ENCODE peak calls at places on chromosomes 12 and 14, in five cellular contexts. K, C, E, O and N are unnamed samples.

GRCh38 chr14:104786726-104787675 is 8.5 kb downstream of the AKT1 start:
- DNase-seq in K (no peak), C (no peak), E (no peak), O (no peak), N (no peak)

GRCh38 chr14:92258934-92259333 is 64.0 kb upstream of the SLC24A4 start:
- DNase-seq in K (no peak), C (no peak), E (no peak), O (no peak), N (peak)

GRCh38 chr12:131592972-131593371 is 117.9 kb upstream of the SFSWAP start:
- DNase-seq in K (no peak), C (no peak), E (no peak), O (no peak), N (no peak)

GRCh38 chr14:71527807-71528206 is 404.4 kb upstream of the RGS6 start:
- DNase-seq in K (no peak), C (no peak), E (no peak), O (no peak), N (no peak)

GRCh38 chr12:98594050-98594853 is 766 bp downstream of the SLC25A3 start:
- DNase-seq in K (no peak), C (peak), E (peak), O (no peak), N (no peak)

GRCh38 chr14:80202888-80203562 is 8.3 kb downstream of the DIO2 start:
- DNase-seq in K (no peak), C (no peak), E (no peak), O (peak), N (peak)

GRCh38 chr14:77760381-77761204 is at the start of gene SNW1:
- DNase-seq in K (peak), C (peak), E (peak), O (peak), N (peak)

GRCh38 chr12:70955415-70955814 is 34.9 kb upstream of the PTPRR start:
- DNase-seq in K (no peak), C (no peak), E (no peak), O (no peak), N (no peak)

GRCh38 chr14:74888164-74889158 is 6.7 kb downstream of the DLST start:
- DNase-seq in K (no peak), C (no peak), E (no peak), O (no peak), N (no peak)

GRCh38 chr12:104955703-104956102 is 2.4 kb downstream of the SLC41A2 start:
- DNase-seq in K (no peak), C (no peak), E (no peak), O (no peak), N (no peak)

GRCh38 chr14:65255029-65255545 is 152.8 kb upstream of the MAX start:
- DNase-seq in K (no peak), C (no peak), E (no peak), O (no peak), N (peak)

GRCh38 chr12:104605685-104606084 is 148.9 kb downstream of the CHST11 start:
- DNase-seq in K (no peak), C (peak), E (no peak), O (no peak), N (peak)

GRCh38 chr14:85441909-85442643 is 87.9 kb upstream of the FLRT2 start:
- DNase-seq in K (no peak), C (no peak), E (no peak), O (no peak), N (no peak)

GRCh38 chr12:131250951-131251315 is 297.2 kb downstream of the ADGRD1 start:
- DNase-seq in K (no peak), C (no peak), E (no peak), O (no peak), N (no peak)

GRCh38 chr14:52977798-52978197 is 26.9 kb upstream of the FERMT2 start:
- DNase-seq in K (no peak), C (no peak), E (peak), O (no peak), N (no peak)

GRCh38 chr14:105151131-105151837 is 17.3 kb downstream of the JAG2 start:
- DNase-seq in K (no peak), C (no peak), E (no peak), O (no peak), N (no peak)

GRCh38 chr14:68199465-68200145 is 380.0 kb downstream of the RAD51B start:
- DNase-seq in K (no peak), C (no peak), E (no peak), O (no peak), N (no peak)

GRCh38 chr12:122669397-122670070 is 33.6 kb downstream of the HCAR2 start:
- DNase-seq in K (peak), C (no peak), E (no peak), O (no peak), N (peak)

GRCh38 chr12:99767809-99768208 is 120.3 kb downstream of the GARIN6 start:
- DNase-seq in K (no peak), C (no peak), E (peak), O (no peak), N (no peak)

GRCh38 chr12:47576256-47576655 is 129.6 kb downstream of the RPAP3 start:
- DNase-seq in K (no peak), C (no peak), E (no peak), O (no peak), N (no peak)

GRCh38 chr12:120710805-120711296 is 593 bp downstream of the UNC119B start:
- DNase-seq in K (no peak), C (no peak), E (no peak), O (peak), N (no peak)

GRCh38 chr12:41556176-41556575 is 368.1 kb downstream of the PDZRN4 start:
- DNase-seq in K (no peak), C (no peak), E (no peak), O (no peak), N (no peak)

GRCh38 chr12:96136129-96136528 is 58.0 kb upstream of the ELK3 start:
- DNase-seq in K (no peak), C (no peak), E (no peak), O (no peak), N (no peak)

GRCh38 chr12:1434296-1434955 is 160.0 kb downstream of the FBXL14 start:
- DNase-seq in K (no peak), C (no peak), E (no peak), O (no peak), N (no peak)

GRCh38 chr14:33467967-33468366 is 482.9 kb downstream of the EGLN3 start:
- DNase-seq in K (no peak), C (no peak), E (no peak), O (no peak), N (no peak)

GRCh38 chr14:49975286-49975685 is 82.4 kb downstream of the ARF6 start:
- DNase-seq in K (no peak), C (no peak), E (no peak), O (no peak), N (peak)

GRCh38 chr12:70245458-70245857 is 2.2 kb downstream of the CNOT2 start:
- DNase-seq in K (no peak), C (no peak), E (no peak), O (no peak), N (no peak)

GRCh38 chr12:29730481-29730880 is 53.3 kb downstream of the TMTC1 start:
- DNase-seq in K (no peak), C (no peak), E (peak), O (no peak), N (no peak)

GRCh38 chr12:47382305-47382704 is 302.5 kb upstream of the AMIGO2 start:
- DNase-seq in K (no peak), C (no peak), E (no peak), O (no peak), N (no peak)

GRCh38 chr14:75428230-75429104 is 645 bp downstream of the JDP2 start:
- DNase-seq in K (no peak), C (peak), E (no peak), O (peak), N (no peak)